ENCODE peak calls at places on chromosomes 12 and 14, in nine cellular contexts. One of them, this sample, is unnamed.

GRCh38 chr12:46371718-46372130 is 849 bp downstream of the SLC38A2 start:
- DNase-seq in T47D: peak
- DNase-seq in naive thymus-derived CD8-positive, alpha-beta T cell: peak
- DNase-seq in HTR-8/SVneo: no peak
- DNase-seq in non-pigmented ciliary epithelial cell: no peak
- DNase-seq in Ammon's horn: peak
- DNase-seq in HS-5: no peak
- DNase-seq in bronchial epithelial cell: no peak
- DNase-seq in T1000: peak
- DNase-seq in this sample: no peak

GRCh38 chr12:99960312-99960711 is 24.4 kb downstream of the ANKS1B start:
- DNase-seq in Ammon's horn: no peak
- DNase-seq in T1000: no peak
- DNase-seq in non-pigmented ciliary epithelial cell: no peak
- DNase-seq in bronchial epithelial cell: peak
- DNase-seq in T47D: peak
- DNase-seq in HTR-8/SVneo: no peak
- DNase-seq in naive thymus-derived CD8-positive, alpha-beta T cell: no peak
- DNase-seq in HS-5: no peak
- DNase-seq in this sample: no peak

GRCh38 chr14:68926236-68926635 is 52.9 kb downstream of the ACTN1 start:
- DNase-seq in non-pigmented ciliary epithelial cell: no peak
- DNase-seq in naive thymus-derived CD8-positive, alpha-beta T cell: no peak
- DNase-seq in T47D: no peak
- DNase-seq in Ammon's horn: no peak
- DNase-seq in HTR-8/SVneo: no peak
- DNase-seq in T1000: no peak
- DNase-seq in bronchial epithelial cell: no peak
- DNase-seq in HS-5: no peak
- DNase-seq in this sample: no peak

GRCh38 chr14:65100905-65101541 is 1.3 kb downstream of the MAX start:
- DNase-seq in T1000: no peak
- DNase-seq in HTR-8/SVneo: no peak
- DNase-seq in Ammon's horn: no peak
- DNase-seq in non-pigmented ciliary epithelial cell: no peak
- DNase-seq in bronchial epithelial cell: peak
- DNase-seq in naive thymus-derived CD8-positive, alpha-beta T cell: no peak
- DNase-seq in HS-5: no peak
- DNase-seq in T47D: no peak
- DNase-seq in this sample: no peak

GRCh38 chr12:49043241-49043640 is 17.4 kb downstream of the KMT2D start:
- DNase-seq in T47D: no peak
- DNase-seq in bronchial epithelial cell: no peak
- DNase-seq in non-pigmented ciliary epithelial cell: no peak
- DNase-seq in Ammon's horn: no peak
- DNase-seq in T1000: no peak
- DNase-seq in HS-5: no peak
- DNase-seq in naive thymus-derived CD8-positive, alpha-beta T cell: no peak
- DNase-seq in HTR-8/SVneo: no peak
- DNase-seq in this sample: no peak

GRCh38 chr12:54956322-54956721 is 28.2 kb downstream of the TESPA1 start:
- DNase-seq in T1000: no peak
- DNase-seq in T47D: no peak
- DNase-seq in naive thymus-derived CD8-positive, alpha-beta T cell: no peak
- DNase-seq in HS-5: no peak
- DNase-seq in bronchial epithelial cell: no peak
- DNase-seq in HTR-8/SVneo: no peak
- DNase-seq in Ammon's horn: no peak
- DNase-seq in non-pigmented ciliary epithelial cell: no peak
- DNase-seq in this sample: no peak

GRCh38 chr12:127722651-127723050 is 544.3 kb upstream of the TMEM132C start:
- DNase-seq in T1000: no peak
- DNase-seq in bronchial epithelial cell: no peak
- DNase-seq in HTR-8/SVneo: no peak
- DNase-seq in Ammon's horn: no peak
- DNase-seq in non-pigmented ciliary epithelial cell: no peak
- DNase-seq in naive thymus-derived CD8-positive, alpha-beta T cell: no peak
- DNase-seq in HS-5: no peak
- DNase-seq in T47D: no peak
- DNase-seq in this sample: no peak

GRCh38 chr12:78385541-78385940 is 479.0 kb upstream of the SYT1 start:
- DNase-seq in HTR-8/SVneo: no peak
- DNase-seq in T1000: no peak
- DNase-seq in Ammon's horn: no peak
- DNase-seq in bronchial epithelial cell: peak
- DNase-seq in naive thymus-derived CD8-positive, alpha-beta T cell: no peak
- DNase-seq in HS-5: no peak
- DNase-seq in T47D: no peak
- DNase-seq in non-pigmented ciliary epithelial cell: no peak
- DNase-seq in this sample: peak

GRCh38 chr12:113170926-113171325 is 14.4 kb downstream of the DDX54 start:
- DNase-seq in non-pigmented ciliary epithelial cell: no peak
- DNase-seq in HTR-8/SVneo: no peak
- DNase-seq in HS-5: no peak
- DNase-seq in Ammon's horn: no peak
- DNase-seq in T1000: no peak
- DNase-seq in T47D: no peak
- DNase-seq in naive thymus-derived CD8-positive, alpha-beta T cell: no peak
- DNase-seq in bronchial epithelial cell: no peak
- DNase-seq in this sample: no peak

GRCh38 chr12:79143803-79144202 is 279.2 kb downstream of the SYT1 start:
- DNase-seq in Ammon's horn: no peak
- DNase-seq in non-pigmented ciliary epithelial cell: no peak
- DNase-seq in T1000: no peak
- DNase-seq in HS-5: no peak
- DNase-seq in naive thymus-derived CD8-positive, alpha-beta T cell: no peak
- DNase-seq in bronchial epithelial cell: no peak
- DNase-seq in HTR-8/SVneo: no peak
- DNase-seq in T47D: no peak
- DNase-seq in this sample: no peak

GRCh38 chr12:74317078-74317581 is 220.5 kb upstream of the ATXN7L3B start:
- DNase-seq in Ammon's horn: peak
- DNase-seq in HTR-8/SVneo: peak
- DNase-seq in T1000: no peak
- DNase-seq in HS-5: no peak
- DNase-seq in non-pigmented ciliary epithelial cell: peak
- DNase-seq in naive thymus-derived CD8-positive, alpha-beta T cell: no peak
- DNase-seq in T47D: peak
- DNase-seq in bronchial epithelial cell: peak
- DNase-seq in this sample: no peak

GRCh38 chr14:38110258-38110657 is 97.4 kb upstream of the SSTR1 start:
- DNase-seq in naive thymus-derived CD8-positive, alpha-beta T cell: no peak
- DNase-seq in HTR-8/SVneo: no peak
- DNase-seq in T1000: no peak
- DNase-seq in non-pigmented ciliary epithelial cell: no peak
- DNase-seq in HS-5: no peak
- DNase-seq in T47D: no peak
- DNase-seq in Ammon's horn: no peak
- DNase-seq in bronchial epithelial cell: no peak
- DNase-seq in this sample: no peak

GRCh38 chr14:63857467-63858030 is 4.7 kb downstream of the SYNE2 start:
- DNase-seq in Ammon's horn: no peak
- DNase-seq in HTR-8/SVneo: no peak
- DNase-seq in bronchial epithelial cell: peak
- DNase-seq in non-pigmented ciliary epithelial cell: no peak
- DNase-seq in T1000: no peak
- DNase-seq in HS-5: no peak
- DNase-seq in T47D: no peak
- DNase-seq in naive thymus-derived CD8-positive, alpha-beta T cell: no peak
- DNase-seq in this sample: no peak

GRCh38 chr14:95059126-95059525 is 98.2 kb downstream of the DICER1 start:
- DNase-seq in naive thymus-derived CD8-positive, alpha-beta T cell: no peak
- DNase-seq in bronchial epithelial cell: no peak
- DNase-seq in non-pigmented ciliary epithelial cell: no peak
- DNase-seq in Ammon's horn: no peak
- DNase-seq in HS-5: no peak
- DNase-seq in T47D: no peak
- DNase-seq in HTR-8/SVneo: no peak
- DNase-seq in T1000: no peak
- DNase-seq in this sample: no peak

GRCh38 chr14:60102389-60102788 is 10.7 kb downstream of the PCNX4 start:
- DNase-seq in Ammon's horn: no peak
- DNase-seq in naive thymus-derived CD8-positive, alpha-beta T cell: no peak
- DNase-seq in HTR-8/SVneo: no peak
- DNase-seq in bronchial epithelial cell: peak
- DNase-seq in non-pigmented ciliary epithelial cell: peak
- DNase-seq in HS-5: peak
- DNase-seq in T47D: no peak
- DNase-seq in T1000: no peak
- DNase-seq in this sample: peak

GRCh38 chr12:127809236-127809635 is 457.7 kb upstream of the TMEM132C start:
- DNase-seq in Ammon's horn: peak
- DNase-seq in non-pigmented ciliary epithelial cell: peak
- DNase-seq in T47D: no peak
- DNase-seq in naive thymus-derived CD8-positive, alpha-beta T cell: no peak
- DNase-seq in bronchial epithelial cell: peak
- DNase-seq in HS-5: peak
- DNase-seq in HTR-8/SVneo: peak
- DNase-seq in T1000: no peak
- DNase-seq in this sample: peak

GRCh38 chr14:22812744-22813143 is 2.5 kb downstream of the SLC7A7 start:
- DNase-seq in bronchial epithelial cell: no peak
- DNase-seq in naive thymus-derived CD8-positive, alpha-beta T cell: no peak
- DNase-seq in T1000: no peak
- DNase-seq in T47D: no peak
- DNase-seq in Ammon's horn: no peak
- DNase-seq in HS-5: no peak
- DNase-seq in non-pigmented ciliary epithelial cell: no peak
- DNase-seq in HTR-8/SVneo: no peak
- DNase-seq in this sample: no peak

GRCh38 chr12:116333402-116333801 is 55.9 kb upstream of the MED13L start:
- DNase-seq in HTR-8/SVneo: no peak
- DNase-seq in non-pigmented ciliary epithelial cell: no peak
- DNase-seq in Ammon's horn: no peak
- DNase-seq in T1000: no peak
- DNase-seq in bronchial epithelial cell: no peak
- DNase-seq in HS-5: no peak
- DNase-seq in naive thymus-derived CD8-positive, alpha-beta T cell: no peak
- DNase-seq in T47D: no peak
- DNase-seq in this sample: no peak

GRCh38 chr12:19410639-19411184 is 28.6 kb upstream of the AEBP2 start:
- DNase-seq in bronchial epithelial cell: no peak
- DNase-seq in T47D: no peak
- DNase-seq in T1000: no peak
- DNase-seq in Ammon's horn: no peak
- DNase-seq in naive thymus-derived CD8-positive, alpha-beta T cell: no peak
- DNase-seq in HTR-8/SVneo: no peak
- DNase-seq in non-pigmented ciliary epithelial cell: no peak
- DNase-seq in HS-5: no peak
- DNase-seq in this sample: no peak